ENCODE peak calls at places on chromosomes 7 and 10, in five cellular contexts. C is spleen; W is CD8-positive, alpha-beta T cell; M is colonic mucosa; H is neural progenitor cell. X is an unnamed sample. For H3K4me1, the result is how much of the 10 kb centered on the place peaks cover.

GRCh38 chr10:37713132-37713501 is 144.3 kb downstream of the ZNF248 start:
- DNase-seq in C (peak), W (no peak), M (no peak), H (no peak), X (no peak)

GRCh38 chr7:101838837-101839483 is 21.5 kb downstream of the CUX1 start:
- DNase-seq in C (no peak), W (no peak), M (no peak), H (no peak), X (no peak)

GRCh38 chr10:7563368-7563767 is 103.4 kb downstream of the ITIH5 start:
- DNase-seq in C (no peak), W (no peak), M (peak), H (no peak), X (no peak)

GRCh38 chr7:117907058-117907633 is 33.9 kb upstream of the CTTNBP2 start:
- DNase-seq in C (no peak), W (no peak), M (no peak), H (peak), X (no peak)

GRCh38 chr7:132933076-132933466 is 148.8 kb downstream of the CHCHD3 start:
- DNase-seq in C (no peak), W (no peak), M (no peak), H (no peak), X (no peak)

GRCh38 chr7:103809229-103809994 is 180.0 kb downstream of the RELN start:
- DNase-seq in C (no peak), W (no peak), M (no peak), H (no peak), X (no peak)

GRCh38 chr10:104327745-104328635 is 10.3 kb downstream of the ITPRIP start:
- DNase-seq in C (peak), W (no peak), M (no peak), H (peak), X (no peak)

GRCh38 chr10:11017575-11018425 is at the start of gene CELF2:
- DNase-seq in C (peak), W (peak), M (peak), H (peak), X (no peak)

GRCh38 chr10:117531371-117532002 is 11.1 kb upstream of the EMX2 start:
- DNase-seq in C (no peak), W (no peak), M (no peak), H (no peak), X (no peak)

GRCh38 chr10:85580585-85580984 is 786.0 kb downstream of the GRID1 start:
- DNase-seq in C (no peak), W (no peak), M (no peak), H (no peak), X (no peak)

GRCh38 chr10:101066146-101066889 is 4.5 kb downstream of the KAZALD1 start:
- DNase-seq in C (peak), W (peak), M (peak), H (peak), X (no peak)

GRCh38 chr10:101063548-101064414 is 2.0 kb downstream of the KAZALD1 start:
- DNase-seq in C (no peak), W (no peak), M (no peak), H (peak), X (no peak)

GRCh38 chr10:101066890-101067355 is 5.1 kb downstream of the KAZALD1 start:
- DNase-seq in C (no peak), W (no peak), M (peak), H (peak), X (no peak)

GRCh38 chr10:101064415-101065030 is 2.7 kb downstream of the KAZALD1 start:
- DNase-seq in C (no peak), W (no peak), M (no peak), H (no peak), X (no peak)

GRCh38 chr10:101065479-101066145 is 3.8 kb downstream of the KAZALD1 start:
- DNase-seq in C (no peak), W (no peak), M (peak), H (no peak), X (no peak)
- TF ChIP-seq CTCF in C (no peak), W (no peak), M (no peak), H (no peak), X (no peak)

GRCh38 chr7:136033413-136034031 is 56.4 kb upstream of the MTPN start:
- DNase-seq in C (no peak), W (no peak), M (no peak), H (no peak), X (no peak)
- H3K4me1 ChIP-seq in C (under half), W (under half), M (under half), H (under half), X (under half)

GRCh38 chr10:63976538-63976937 is 455.3 kb downstream of the REEP3 start:
- DNase-seq in C (no peak), W (no peak), M (peak), H (peak), X (no peak)
- TF ChIP-seq CTCF in C (peak), W (peak), M (peak), H (peak), X (no peak)

DNA sequence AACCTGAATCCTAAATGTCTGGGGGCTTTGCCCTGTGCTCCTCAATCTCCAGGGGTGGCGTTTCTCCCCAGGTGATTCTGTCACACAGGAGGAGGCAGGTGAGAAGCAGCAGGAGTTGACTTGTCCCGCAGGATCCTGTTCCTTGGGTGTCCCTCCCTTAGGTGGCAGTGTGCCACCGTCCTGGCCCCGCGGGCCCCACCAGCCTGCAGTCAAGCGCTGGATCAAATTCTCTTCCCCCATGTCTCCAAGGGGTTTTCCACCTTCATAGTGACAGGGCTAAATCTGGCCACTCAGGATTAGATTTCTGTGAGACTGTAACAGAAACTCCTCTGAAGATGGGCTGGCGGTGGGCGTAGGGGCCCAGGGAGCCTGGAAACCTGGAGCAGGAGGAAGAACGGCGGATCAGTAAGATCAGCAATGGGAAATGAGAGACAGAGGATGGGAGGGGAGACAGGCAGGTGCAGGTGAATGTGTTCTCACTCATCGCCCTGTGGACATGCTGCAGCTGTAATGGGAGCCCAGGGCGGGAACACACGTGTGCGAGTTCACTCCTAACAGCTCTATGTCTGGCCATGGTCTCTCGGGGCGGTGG is 329.2 kb upstream of the COBL start:
- DNase-seq in C (no peak), W (no peak), M (no peak), H (no peak), X (no peak)
- H3K4me1 ChIP-seq in C (under half), W (under half), M (under half), H (under half), X (under half)

DNA sequence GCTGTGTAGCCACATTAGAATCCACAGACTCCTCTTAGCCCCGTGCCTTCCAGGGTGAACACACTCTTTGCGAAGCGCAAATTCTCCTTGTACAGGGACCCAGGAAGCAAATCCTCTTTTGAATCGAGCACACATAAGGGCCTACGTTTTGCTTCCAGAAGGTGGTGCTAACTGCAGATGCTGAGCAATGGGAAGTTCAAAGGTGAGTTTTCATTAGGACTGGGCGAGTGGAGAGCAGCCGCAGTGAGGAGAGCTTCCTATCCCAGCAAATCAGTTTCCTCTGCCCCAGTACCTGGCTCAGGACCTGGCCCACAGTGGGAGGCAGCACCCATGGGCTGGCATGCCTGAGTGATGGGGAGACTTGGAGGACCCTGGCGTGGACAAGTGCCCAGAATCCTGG is 23.5 kb upstream of the GPR26 start:
- DNase-seq in C (no peak), W (no peak), M (no peak), H (no peak), X (no peak)
- TF ChIP-seq CTCF in C (no peak), W (no peak), M (peak), H (no peak), X (no peak)

DNA sequence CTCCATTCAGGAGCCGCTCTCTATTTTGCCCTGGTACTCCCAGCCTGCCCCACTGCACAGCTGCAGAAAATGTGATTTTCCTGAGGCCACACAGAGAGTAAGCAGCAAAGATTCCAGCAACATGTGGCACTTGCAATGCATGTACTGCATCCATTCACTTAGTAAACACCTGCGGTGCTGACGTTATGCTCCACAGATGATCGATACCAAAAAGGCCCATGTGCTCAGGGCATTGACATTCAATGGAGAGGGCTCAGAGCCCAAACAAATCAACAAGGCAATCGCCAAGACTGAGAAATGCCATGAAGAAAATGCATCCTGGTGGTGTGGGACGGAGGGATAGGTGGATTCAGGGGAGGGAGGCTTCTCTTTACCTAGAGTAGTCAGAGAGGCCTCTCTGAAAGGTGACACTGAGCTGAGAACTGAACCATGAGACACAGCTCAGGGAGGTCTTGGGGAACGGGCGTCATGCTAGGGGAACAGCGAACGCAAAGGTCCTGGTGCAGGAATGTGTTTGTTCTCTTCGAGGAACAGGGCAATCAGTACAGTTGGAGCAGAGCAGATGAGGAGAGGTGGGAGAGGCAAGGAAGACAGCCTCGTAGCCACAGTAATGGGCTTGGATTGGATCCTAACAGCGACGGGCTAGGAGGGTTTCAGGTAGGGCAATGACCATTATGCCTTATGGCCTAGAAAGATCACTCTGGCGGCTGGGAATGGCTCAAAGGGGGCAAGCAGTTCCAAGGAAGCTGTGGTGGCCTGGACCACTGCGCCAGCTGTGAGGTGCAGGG is 35.2 kb upstream of the DUSP5 start:
- DNase-seq in C (peak), W (no peak), M (no peak), H (no peak), X (no peak)
- H3K4me1 ChIP-seq in C (under half), W (under half), M (under half), H (under half), X (under half)

GRCh38 chr10:71522438-71523144 is 125.9 kb downstream of the CDH23 start:
- DNase-seq in C (no peak), W (no peak), M (no peak), H (peak), X (no peak)
- TF ChIP-seq CTCF in C (no peak), W (no peak), M (no peak), H (peak), X (no peak)

GRCh38 chr10:124993345-124993708 is 51.4 kb downstream of the ZRANB1 start:
- DNase-seq in C (no peak), W (no peak), M (no peak), H (no peak), X (no peak)
- H3K4me1 ChIP-seq in C (under half), W (under half), M (under half), H (under half), X (under half)

GRCh38 chr10:34286136-34286739 is 528.9 kb downstream of the PARD3 start:
- DNase-seq in C (no peak), W (no peak), M (no peak), H (no peak), X (no peak)

GRCh38 chr10:34282186-34282585 is 532.9 kb downstream of the PARD3 start:
- DNase-seq in C (no peak), W (no peak), M (no peak), H (no peak), X (no peak)

GRCh38 chr10:34281661-34282060 is 533.4 kb downstream of the PARD3 start:
- DNase-seq in C (no peak), W (no peak), M (no peak), H (no peak), X (no peak)

GRCh38 chr10:34275626-34276025 is 539.5 kb downstream of the PARD3 start:
- DNase-seq in C (no peak), W (no peak), M (no peak), H (no peak), X (no peak)

DNA sequence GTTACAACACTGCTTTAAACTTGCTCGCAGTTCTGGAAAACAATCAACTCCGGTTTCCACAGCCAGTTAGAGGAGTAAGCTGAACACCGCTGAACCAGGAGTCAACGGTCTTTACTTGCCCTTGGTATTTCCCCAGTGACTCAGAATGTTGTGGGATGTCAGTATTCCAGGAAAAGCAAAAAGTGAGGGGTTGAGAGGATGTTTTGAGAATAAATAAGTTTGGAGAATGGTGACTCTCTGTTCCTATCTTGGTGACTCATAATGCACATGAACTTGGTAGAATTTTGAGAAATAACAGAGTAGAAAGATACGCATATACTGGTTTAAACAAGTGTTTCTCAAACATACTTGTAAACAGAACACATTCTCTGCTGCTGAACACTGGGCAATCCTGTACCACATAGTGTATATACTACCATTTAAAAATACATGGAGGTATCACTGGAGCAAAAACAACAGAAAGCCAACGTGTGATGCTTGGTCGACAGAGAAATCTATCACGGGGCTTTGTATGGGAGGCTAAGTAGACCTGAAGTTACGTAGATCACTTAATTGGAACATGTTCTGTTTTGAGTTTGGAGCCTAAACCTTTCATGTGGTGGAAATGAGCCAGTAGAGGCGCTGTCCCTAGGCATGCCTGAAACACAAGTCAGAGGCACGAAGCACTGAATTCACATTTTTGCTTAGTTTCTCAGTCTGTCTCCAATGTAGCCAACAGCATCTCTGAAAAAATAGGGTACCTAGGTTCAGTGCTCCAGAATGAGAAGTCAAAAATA is 534.3 kb downstream of the PARD3 start:
- DNase-seq in C (no peak), W (no peak), M (no peak), H (peak), X (no peak)
- TF ChIP-seq CTCF in C (no peak), W (no peak), M (no peak), H (peak), X (peak)

GRCh38 chr7:148706368-148706767 is 7.7 kb downstream of the CUL1 start:
- DNase-seq in C (no peak), W (no peak), M (no peak), H (no peak), X (no peak)
- H3K4me1 ChIP-seq in C (half or more), W (half or more), M (under half), H (half or more), X (half or more)

X was measured in esophagus squamous epithelium.